ENCODE peak calls at places on chromosomes 5 and 9, in four cellular contexts. R, I, O and S are unnamed samples.

GRCh38 chr9:137788561-137789294 is 88.9 kb upstream of the CACNA1B start:
- DNase-seq in R (no peak), I (no peak), O (no peak), S (no peak)

GRCh38 chr5:176654856-176655255 is 7.6 kb downstream of the TSPAN17 start:
- DNase-seq in R (no peak), I (no peak), O (no peak), S (no peak)

GRCh38 chr9:133573791-133574515 is 35.2 kb downstream of the FAM163B start:
- DNase-seq in R (no peak), I (no peak), O (no peak), S (no peak)

GRCh38 chr5:137564475-137564961 is 65.4 kb upstream of the SPOCK1 start:
- DNase-seq in R (no peak), I (peak; percentile 5), O (no peak), S (peak; percentile 56)

GRCh38 chr5:150778517-150779396 is at the start of gene SMIM3:
- DNase-seq in R (peak; percentile 86), I (peak; percentile 72), O (peak; percentile 89), S (no peak)

GRCh38 chr9:117828466-117828865 is 124.3 kb downstream of the TLR4 start:
- DNase-seq in R (no peak), I (no peak), O (no peak), S (no peak)

GRCh38 chr9:114539718-114540410 is 34.6 kb upstream of the WHRN start:
- DNase-seq in R (no peak), I (no peak), O (no peak), S (no peak)

GRCh38 chr9:88056876-88057275 is 81.4 kb downstream of the SPATA31C2 start:
- DNase-seq in R (no peak), I (peak; percentile 55), O (no peak), S (no peak)

GRCh38 chr5:123874600-123875201 is 362.7 kb downstream of the CSNK1G3 start:
- DNase-seq in R (no peak), I (peak; percentile 63), O (no peak), S (peak; percentile 47)

GRCh38 chr9:116323012-116323411 is 169.4 kb downstream of the PAPPA start:
- DNase-seq in R (no peak), I (no peak), O (no peak), S (no peak)

GRCh38 chr5:172833691-172834569 is at the start of gene ERGIC1:
- DNase-seq in R (peak; percentile 84), I (peak; percentile 85), O (peak; percentile 90), S (peak; percentile 57)

GRCh38 chr9:13967011-13967410 is 346.9 kb downstream of the NFIB start:
- DNase-seq in R (no peak), I (peak; percentile 56), O (no peak), S (no peak)

GRCh38 chr5:62315376-62316049 is 9.5 kb downstream of the KIF2A start:
- DNase-seq in R (no peak), I (no peak), O (no peak), S (no peak)

GRCh38 chr9:72789915-72790314 is 162.9 kb downstream of the ALDH1A1 start:
- DNase-seq in R (no peak), I (no peak), O (no peak), S (no peak)

GRCh38 chr5:124651663-124652513 is 94.6 kb downstream of the ZNF608 start:
- DNase-seq in R (peak; percentile 86), I (peak; percentile 64), O (peak; percentile 86), S (peak; percentile 65)

GRCh38 chr9:117970276-117970675 is 266.1 kb downstream of the TLR4 start:
- DNase-seq in R (no peak), I (no peak), O (no peak), S (no peak)

GRCh38 chr5:40410231-40410861 is 269.4 kb upstream of the PTGER4 start:
- DNase-seq in R (no peak), I (peak; percentile 75), O (no peak), S (peak; percentile 52)

GRCh38 chr5:179700401-179700918 is 1.7 kb downstream of the CANX start:
- DNase-seq in R (no peak), I (no peak), O (no peak), S (no peak)

GRCh38 chr5:143494162-143494561 is 90.7 kb upstream of the NR3C1 start:
- DNase-seq in R (no peak), I (peak; percentile 86), O (no peak), S (peak; percentile 79)

GRCh38 chr5:141877478-141878185 is 578 bp downstream of the PCDH1 start:
- DNase-seq in R (no peak), I (no peak), O (no peak), S (no peak)

GRCh38 chr9:129321511-129322021 is 143.5 kb upstream of the IER5L start:
- DNase-seq in R (peak; percentile 48), I (no peak), O (no peak), S (no peak)
- H3K4me3 ChIP-seq in R (peak overlapping the region; percentile 55), I (no peak overlapping the region), O (peak overlapping the region; percentile 68), S (no peak overlapping the region)

GRCh38 chr9:126914458-126915280 is at the start of gene RALGPS1:
- DNase-seq in R (peak; percentile 95), I (peak; percentile 95), O (peak; percentile 96), S (peak; percentile 85)
- H3K4me3 ChIP-seq in R (peak within 1 kb of the TSS; percentile 62), I (peak within 1 kb of the TSS; percentile 31), O (peak within 1 kb of the TSS; percentile 68), S (peak within 1 kb of the TSS; percentile 38)

DNA sequence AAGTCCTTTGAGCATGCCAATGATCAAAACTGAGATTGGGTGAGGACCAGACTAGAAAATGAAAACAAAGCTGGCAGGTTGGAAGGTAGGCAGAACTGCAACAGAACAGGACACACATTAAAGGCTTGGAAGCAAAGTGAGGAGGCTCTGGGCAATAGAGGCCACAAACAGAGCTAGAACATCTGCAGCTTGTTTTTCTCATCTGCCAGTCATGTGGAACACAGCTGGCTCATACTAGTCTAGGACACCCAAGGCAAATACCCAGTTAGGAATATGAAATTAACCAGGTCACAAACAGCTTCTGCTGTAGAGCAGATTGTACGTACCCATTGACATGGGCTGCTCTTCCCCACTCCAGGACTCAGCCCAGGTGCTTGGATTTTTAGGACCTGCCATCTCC is 61.7 kb downstream of the SPEF2 start:
- DNase-seq in R (no peak), I (no peak), O (no peak), S (no peak)
- H3K4me3 ChIP-seq in R (no peak overlapping the region), I (no peak overlapping the region), O (no peak overlapping the region), S (no peak overlapping the region)

GRCh38 chr5:77213601-77214000 is 3.1 kb downstream of the PDE8B start:
- DNase-seq in R (no peak), I (no peak), O (no peak), S (no peak)

GRCh38 chr5:77211691-77212047 is 1.2 kb downstream of the PDE8B start:
- DNase-seq in R (no peak), I (no peak), O (no peak), S (no peak)

GRCh38 chr5:77209495-77210090 is 887 bp upstream of the PDE8B start:
- DNase-seq in R (no peak), I (no peak), O (no peak), S (no peak)

GRCh38 chr5:77210091-77211012 is at the start of gene PDE8B:
- DNase-seq in R (no peak), I (no peak), O (no peak), S (no peak)

GRCh38 chr5:77211013-77211690 is 672 bp downstream of the PDE8B start:
- DNase-seq in R (no peak), I (no peak), O (no peak), S (no peak)
- H3K4me3 ChIP-seq in R (peak overlapping the region; percentile 69), I (peak overlapping the region; percentile 6), O (peak overlapping the region; percentile 67), S (peak overlapping the region; percentile 35)

GRCh38 chr9:81694541-81694940 is 5.2 kb upstream of the TLE1 start:
- DNase-seq in R (no peak), I (no peak), O (no peak), S (no peak)
- H3K4me3 ChIP-seq in R (no peak overlapping the region), I (no peak overlapping the region), O (peak overlapping the region; percentile 11), S (no peak overlapping the region)

GRCh38 chr5:138610468-138611294 is 35.5 kb upstream of the HSPA9 start:
- DNase-seq in R (no peak), I (no peak), O (peak; percentile 17), S (no peak)
- H3K4me3 ChIP-seq in R (peak overlapping the region; percentile 52), I (peak overlapping the region; percentile 28), O (peak overlapping the region; percentile 62), S (peak overlapping the region; percentile 40)

GRCh38 chr9:94867281-94867841 is 140.9 kb downstream of the AOPEP start:
- DNase-seq in R (peak; percentile 86), I (peak; percentile 91), O (peak; percentile 62), S (no peak)
- H3K4me3 ChIP-seq in R (no peak overlapping the region), I (no peak overlapping the region), O (peak overlapping the region; percentile 37), S (no peak overlapping the region)

GRCh38 chr9:69376651-69377050 is 51.6 kb downstream of the ENTREP1 start:
- DNase-seq in R (peak; percentile 68), I (peak; percentile 88), O (no peak), S (peak; percentile 82)
- H3K4me3 ChIP-seq in R (no peak overlapping the region), I (no peak overlapping the region), O (no peak overlapping the region), S (no peak overlapping the region)